ENCODE peak calls at places on chromosomes 16 and 17, in nine cellular contexts. T is neural crest cell; O is stomach; I is fibroblast of the aortic adventitia; Q is AG04450; F is colonic mucosa; M is suprapubic skin; E is CD4-positive, alpha-beta T cell; G is Caco-2. U is an unnamed sample.

GRCh38 chr17:60421273-60422161 is 772 bp upstream of the CHCT1 start:
- DNase-seq in M (peak), O (peak), Q (no peak), E (peak), F (peak), G (peak), T (peak), I (peak), U (no peak)

GRCh38 chr16:88455610-88456355 is 2.7 kb downstream of the ZFPM1 start:
- DNase-seq in I (peak), E (peak), Q (no peak), O (peak), G (peak), M (no peak), F (peak), T (peak), U (no peak)

GRCh38 chr17:945672-946071 is 33.9 kb downstream of the NXN start:
- DNase-seq in T (no peak), F (no peak), I (no peak), M (no peak), O (no peak), Q (no peak), E (no peak), G (no peak), U (no peak)

GRCh38 chr16:66203476-66203875 is 163.0 kb upstream of the CDH5 start:
- DNase-seq in G (no peak), E (no peak), T (no peak), O (no peak), M (no peak), I (no peak), F (no peak), Q (no peak), U (no peak)

GRCh38 chr17:49223517-49224197 is 6.9 kb downstream of the PHOSPHO1 start:
- DNase-seq in M (peak), E (peak), T (peak), I (peak), G (peak), Q (no peak), O (peak), F (peak), U (no peak)

GRCh38 chr17:37743612-37743874 is 1.3 kb downstream of the HNF1B start:
- DNase-seq in G (peak), O (peak), M (no peak), T (no peak), E (no peak), Q (no peak), F (peak), I (no peak), U (no peak)

GRCh38 chr16:66395806-66396555 is 29.5 kb downstream of the CDH5 start:
- DNase-seq in O (no peak), E (no peak), Q (no peak), M (no peak), I (no peak), F (no peak), G (no peak), T (no peak), U (no peak)

GRCh38 chr17:55160501-55160900 is 104.3 kb upstream of the HLF start:
- DNase-seq in I (no peak), T (no peak), F (no peak), G (no peak), M (no peak), E (no peak), Q (no peak), O (no peak), U (no peak)

GRCh38 chr17:60372790-60373483 is 19.0 kb downstream of the USP32 start:
- DNase-seq in Q (no peak), I (peak), O (no peak), G (no peak), F (no peak), M (no peak), T (no peak), E (no peak), U (no peak)

GRCh38 chr16:72311426-72311825 is 139.5 kb upstream of the PMFBP1 start:
- DNase-seq in O (no peak), E (no peak), Q (no peak), I (peak), T (no peak), F (no peak), M (no peak), G (no peak), U (no peak)

GRCh38 chr16:55372792-55373488 is 48.9 kb downstream of the IRX6 start:
- DNase-seq in O (no peak), T (no peak), G (no peak), E (no peak), M (no peak), Q (no peak), F (no peak), I (no peak), U (no peak)

GRCh38 chr17:77136420-77136767 is 4.4 kb upstream of the SEC14L1 start:
- DNase-seq in T (no peak), M (no peak), Q (no peak), G (no peak), I (no peak), E (no peak), F (no peak), O (no peak), U (no peak)

GRCh38 chr16:17965131-17965530 is 371.4 kb downstream of the NPIPA8 start:
- DNase-seq in E (no peak), T (no peak), I (no peak), O (no peak), F (no peak), G (no peak), M (no peak), Q (no peak), U (no peak)

GRCh38 chr16:9363520-9363919 is 272.1 kb downstream of the HAPSTR1 start:
- DNase-seq in E (no peak), T (no peak), M (no peak), O (no peak), I (no peak), Q (no peak), F (no peak), G (no peak), U (no peak)

GRCh38 chr17:29195465-29196081 is 15.4 kb upstream of the MYO18A start:
- DNase-seq in I (no peak), Q (no peak), O (no peak), F (no peak), T (no peak), G (peak), E (no peak), M (no peak), U (no peak)

GRCh38 chr16:24748242-24748641 is 18.8 kb downstream of the TNRC6A start:
- DNase-seq in O (no peak), Q (peak), I (peak), G (no peak), M (no peak), T (no peak), F (no peak), E (no peak), U (peak)

GRCh38 chr17:48463531-48463930 is 33.5 kb upstream of the SKAP1 start:
- DNase-seq in M (no peak), T (no peak), E (no peak), Q (no peak), O (no peak), F (no peak), I (no peak), G (no peak), U (no peak)

GRCh38 chr16:20798364-20798763 is 7.9 kb downstream of the ERI2 start:
- DNase-seq in E (no peak), G (no peak), O (no peak), T (no peak), F (no peak), Q (no peak), I (no peak), M (no peak), U (no peak)

GRCh38 chr17:47687748-47688147 is 6.2 kb upstream of the TBKBP1 start:
- DNase-seq in F (no peak), T (no peak), O (no peak), E (no peak), M (no peak), Q (no peak), G (no peak), I (peak), U (no peak)

GRCh38 chr17:4968916-4969550 is 1.4 kb upstream of the SPAG7 start:
- DNase-seq in Q (peak), G (no peak), I (peak), O (no peak), E (no peak), T (no peak), F (no peak), M (no peak), U (peak)

GRCh38 chr16:14211856-14212543 is 140.9 kb downstream of the MRTFB start:
- DNase-seq in G (no peak), F (no peak), E (no peak), O (no peak), M (no peak), I (no peak), T (no peak), Q (no peak), U (no peak)

GRCh38 chr17:68437979-68438877 is 19.1 kb downstream of the WIPI1 start:
- DNase-seq in F (peak), E (peak), M (no peak), O (peak), G (no peak), T (no peak), I (peak), Q (no peak), U (no peak)

GRCh38 chr17:37527249-37527851 is 37.7 kb downstream of the DUSP14 start:
- DNase-seq in E (no peak), F (peak), Q (peak), I (peak), O (no peak), M (no peak), G (peak), T (no peak), U (peak)

GRCh38 chr16:55989569-55989907 is 114.4 kb upstream of the CES5A start:
- DNase-seq in O (no peak), I (no peak), T (no peak), Q (no peak), M (no peak), E (no peak), F (no peak), G (no peak), U (no peak)

GRCh38 chr17:28270926-28271325 is 48.1 kb upstream of the TMEM97 start:
- DNase-seq in I (no peak), F (no peak), M (no peak), O (no peak), E (no peak), Q (no peak), T (no peak), G (no peak), U (no peak)

GRCh38 chr17:45298546-45299285 is 18.1 kb downstream of the MAP3K14 start:
- DNase-seq in I (no peak), G (no peak), O (no peak), T (no peak), F (no peak), Q (no peak), E (no peak), M (no peak), U (no peak)

GRCh38 chr17:1931759-1932579 is 93.2 kb downstream of the RTN4RL1 start:
- DNase-seq in T (no peak), I (peak), E (no peak), O (peak), Q (no peak), M (no peak), G (peak), F (peak), U (peak)

GRCh38 chr16:83958137-83958810 is 5.2 kb downstream of the OSGIN1 start:
- DNase-seq in Q (no peak), E (no peak), T (no peak), I (no peak), F (no peak), M (no peak), O (no peak), G (no peak), U (no peak)

GRCh38 chr16:83959621-83960434 is 6.8 kb downstream of the OSGIN1 start:
- DNase-seq in M (no peak), Q (no peak), E (no peak), T (no peak), G (no peak), I (no peak), F (no peak), O (no peak), U (no peak)

GRCh38 chr16:83960521-83961249 is 7.4 kb upstream of the NECAB2 start:
- DNase-seq in E (no peak), M (no peak), I (no peak), Q (no peak), F (no peak), G (no peak), O (no peak), T (no peak), U (no peak)

GRCh38 chr16:83957296-83957855 is 4.3 kb downstream of the OSGIN1 start:
- DNase-seq in F (no peak), G (no peak), Q (no peak), I (no peak), M (no peak), O (no peak), T (no peak), E (no peak), U (no peak)

DNA sequence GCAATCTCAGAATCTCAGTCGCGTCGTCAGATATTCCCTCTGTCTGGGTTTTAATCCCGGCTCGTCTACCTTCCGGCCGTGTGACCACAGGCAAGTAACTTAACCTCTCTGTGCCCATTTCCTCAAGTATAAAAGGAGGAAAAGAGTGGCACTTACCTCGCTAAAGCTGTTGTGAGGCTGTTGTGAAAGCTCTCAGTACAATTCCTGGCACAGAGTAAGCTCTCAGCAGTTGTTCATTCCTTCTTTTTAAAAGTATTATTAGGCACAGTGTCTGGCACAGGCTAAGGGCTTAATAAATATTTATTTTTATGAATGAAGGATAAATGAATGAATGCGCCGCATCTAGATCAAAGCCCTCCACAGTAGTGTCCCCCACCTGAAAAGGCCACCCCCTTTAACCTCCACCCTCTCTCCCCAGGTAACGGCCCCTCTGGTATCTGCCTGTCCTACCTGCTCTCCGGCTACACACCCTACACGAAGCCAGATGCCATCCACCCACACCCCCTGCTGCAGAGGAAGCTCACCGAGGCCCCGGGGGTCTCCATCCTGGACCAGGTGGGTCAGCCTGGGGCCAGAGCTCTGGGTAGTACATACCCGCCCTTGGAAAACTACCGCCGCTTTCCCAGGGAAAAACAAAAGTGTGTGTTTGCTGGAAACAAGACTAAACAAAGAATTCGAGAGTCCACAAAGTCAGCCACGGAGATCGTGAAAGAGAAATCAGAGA is 6.0 kb downstream of the OSGIN1 start:
- DNase-seq in Q (no peak), G (no peak), F (no peak), M (no peak), E (no peak), I (no peak), O (no peak), T (no peak), U (no peak)
- TF ChIP-seq CTCF in Q (no peak), G (no peak), F (no peak), M (no peak), E (no peak), I (no peak), O (no peak), T (no peak), U (no peak)

DNA sequence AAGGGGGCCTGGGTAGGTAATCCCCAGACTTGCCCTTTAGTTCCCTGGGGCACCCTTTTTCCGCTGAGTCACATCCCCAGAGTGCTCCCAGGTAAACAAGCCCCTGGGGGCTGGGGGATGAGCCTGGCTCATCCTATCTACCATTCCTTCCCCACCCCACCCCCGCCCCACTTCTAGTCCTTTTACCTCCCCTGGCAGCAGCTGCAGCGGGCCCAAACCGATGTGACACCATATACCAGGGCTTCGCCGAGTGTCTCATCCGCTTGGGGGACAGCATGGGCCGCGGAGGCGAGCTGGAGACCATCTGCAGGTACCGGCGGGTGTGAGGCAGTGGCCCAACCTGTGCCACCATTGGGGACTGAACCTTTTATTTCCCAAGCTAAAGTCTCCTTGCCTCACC is 860 bp downstream of the NRN1L start:
- DNase-seq in G (no peak), T (no peak), F (no peak), I (no peak), O (no peak), M (no peak), Q (no peak), E (no peak), U (no peak)
- TF ChIP-seq CTCF in G (no peak), T (no peak), F (no peak), I (no peak), O (no peak), M (no peak), Q (no peak), E (no peak), U (no peak)

DNA sequence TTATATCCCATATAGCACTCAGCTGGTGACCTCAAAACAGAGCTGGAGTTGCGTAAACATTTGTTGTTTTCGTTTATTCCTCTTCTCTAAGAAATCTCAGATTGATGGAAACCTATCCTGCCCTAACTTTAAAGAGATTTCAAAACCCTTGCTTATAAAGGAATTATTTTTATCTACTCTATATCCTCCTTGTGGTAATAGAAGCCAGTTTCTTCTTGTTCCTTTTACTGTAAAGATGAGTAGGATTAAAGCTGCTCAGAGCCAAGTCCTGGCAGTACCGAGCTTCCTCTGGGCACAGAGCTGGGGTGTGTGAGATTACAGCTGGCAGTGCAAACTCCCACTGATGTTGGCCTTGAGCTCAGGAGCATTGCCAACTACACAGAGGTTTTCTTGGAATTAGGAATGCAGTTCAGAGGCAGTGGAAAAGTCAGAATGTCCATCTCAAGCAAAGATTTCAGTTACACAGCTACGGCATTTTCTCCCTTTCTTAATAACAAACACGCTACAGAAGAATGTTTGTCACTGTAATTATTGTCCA is 1.4 kb downstream of the KCTD2 start:
- DNase-seq in I (peak), M (no peak), F (no peak), E (no peak), O (peak), Q (no peak), G (no peak), T (no peak), U (no peak)
- TF ChIP-seq CTCF in I (no peak), M (no peak), F (no peak), E (no peak), O (no peak), Q (no peak), G (no peak), T (no peak), U (no peak)

GRCh38 chr17:80252871-80253270 is 7.8 kb upstream of the RNF213 start:
- DNase-seq in E (peak), I (no peak), T (peak), Q (no peak), M (no peak), F (peak), G (no peak), O (peak), U (no peak)
- TF ChIP-seq CTCF in E (peak), I (peak), T (peak), Q (peak), M (peak), F (peak), G (peak), O (peak), U (peak)

DNA sequence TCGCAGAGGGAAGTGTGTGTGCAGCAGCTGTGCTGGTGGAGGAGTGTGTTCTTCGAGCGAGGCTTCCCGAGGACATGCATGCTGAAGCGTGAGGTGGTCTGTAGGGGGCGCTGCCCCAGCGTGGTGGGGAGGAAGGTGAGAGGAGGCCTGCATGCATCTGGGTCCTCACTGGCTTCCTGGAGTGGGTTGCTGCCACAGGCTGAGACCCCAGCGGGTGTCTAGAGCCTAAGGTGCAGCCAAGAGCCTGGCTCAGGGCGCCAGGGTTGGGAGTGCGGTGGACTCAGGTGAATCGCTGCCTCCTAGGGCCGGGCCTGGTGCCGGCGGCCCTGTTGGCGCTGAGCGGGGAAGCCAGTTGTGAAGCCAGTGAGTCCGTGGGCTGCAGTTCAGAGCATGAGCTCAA is 7.5 kb upstream of the HSD3B7 start:
- DNase-seq in T (no peak), M (no peak), Q (no peak), F (no peak), G (no peak), O (no peak), E (no peak), I (no peak), U (no peak)
- TF ChIP-seq CTCF in T (peak), M (no peak), Q (peak), F (no peak), G (peak), O (no peak), E (no peak), I (peak), U (peak)

GRCh38 chr17:79126139-79126538 is 51.5 kb downstream of the ENGASE start:
- DNase-seq in F (no peak), O (peak), I (no peak), E (no peak), M (no peak), T (no peak), G (no peak), Q (no peak), U (no peak)
- TF ChIP-seq CTCF in F (no peak), O (no peak), I (peak), E (no peak), M (no peak), T (no peak), G (no peak), Q (no peak), U (no peak)

U was measured in astrocyte of the cerebellum.